ENCODE peak calls at places on chromosomes 5 and 9, in eight cellular contexts. M is sigmoid colon, P is stomach, K is HCT116, E is K562, U is H1, A is SK-N-SH, J is breast epithelium. H is an unnamed sample.

GRCh38 chr9:135828656-135829055 is 78.7 kb downstream of the CAMSAP1 start:
- DNase-seq in M (no peak), P (no peak), K (no peak), E (no peak), U (no peak), A (no peak), J (no peak), H (no peak)

GRCh38 chr9:93198117-93198838 is 14.3 kb downstream of the WNK2 start:
- DNase-seq in M (no peak), P (no peak), K (no peak), E (no peak), U (no peak), A (no peak), J (no peak), H (no peak)

GRCh38 chr5:121783700-121784099 is 68.0 kb upstream of the FTMT start:
- DNase-seq in M (no peak), P (no peak), K (no peak), E (no peak), U (no peak), A (no peak), J (no peak), H (no peak)

GRCh38 chr9:107064378-107064777 is 201.4 kb downstream of the ZNF462 start:
- DNase-seq in M (no peak), P (no peak), K (no peak), E (no peak), U (no peak), A (no peak), J (no peak), H (no peak)

GRCh38 chr5:115377468-115378217 is 81.2 kb upstream of the CCDC112 start:
- DNase-seq in M (no peak), P (no peak), K (peak), E (no peak), U (no peak), A (no peak), J (no peak), H (no peak)

GRCh38 chr9:125911861-125912260 is 164.7 kb downstream of the PBX3 start:
- DNase-seq in M (no peak), P (no peak), K (no peak), E (no peak), U (no peak), A (no peak), J (no peak), H (no peak)

GRCh38 chr9:111525056-111525977 is at the start of gene ZNF483:
- DNase-seq in M (peak), P (peak), K (peak), E (peak), U (peak), A (peak), J (peak), H (peak)

GRCh38 chr9:88852794-88853193 is 138.5 kb upstream of the S1PR3 start:
- DNase-seq in M (no peak), P (no peak), K (peak), E (peak), U (no peak), A (no peak), J (no peak), H (no peak)

GRCh38 chr9:109632817-109633216 is 134.7 kb upstream of the PTPN3 start:
- DNase-seq in M (no peak), P (no peak), K (no peak), E (no peak), U (no peak), A (no peak), J (no peak), H (no peak)

GRCh38 chr9:98360176-98360708 is 104.8 kb upstream of the TBC1D2 start:
- DNase-seq in M (no peak), P (no peak), K (no peak), E (no peak), U (no peak), A (no peak), J (no peak), H (no peak)

GRCh38 chr9:74555015-74555414 is 57.9 kb downstream of the RORB start:
- DNase-seq in M (no peak), P (no peak), K (no peak), E (no peak), U (no peak), A (peak), J (no peak), H (no peak)

GRCh38 chr9:70805953-70806352 is 315.5 kb downstream of the TRPM3 start:
- DNase-seq in M (no peak), P (no peak), K (no peak), E (no peak), U (no peak), A (no peak), J (peak), H (peak)

GRCh38 chr9:19969721-19970120 is 180.9 kb upstream of the SLC24A2 start:
- DNase-seq in M (no peak), P (no peak), K (no peak), E (no peak), U (no peak), A (no peak), J (no peak), H (no peak)

GRCh38 chr9:19965336-19965735 is 176.5 kb upstream of the SLC24A2 start:
- DNase-seq in M (no peak), P (no peak), K (no peak), E (no peak), U (no peak), A (no peak), J (no peak), H (no peak)

DNA sequence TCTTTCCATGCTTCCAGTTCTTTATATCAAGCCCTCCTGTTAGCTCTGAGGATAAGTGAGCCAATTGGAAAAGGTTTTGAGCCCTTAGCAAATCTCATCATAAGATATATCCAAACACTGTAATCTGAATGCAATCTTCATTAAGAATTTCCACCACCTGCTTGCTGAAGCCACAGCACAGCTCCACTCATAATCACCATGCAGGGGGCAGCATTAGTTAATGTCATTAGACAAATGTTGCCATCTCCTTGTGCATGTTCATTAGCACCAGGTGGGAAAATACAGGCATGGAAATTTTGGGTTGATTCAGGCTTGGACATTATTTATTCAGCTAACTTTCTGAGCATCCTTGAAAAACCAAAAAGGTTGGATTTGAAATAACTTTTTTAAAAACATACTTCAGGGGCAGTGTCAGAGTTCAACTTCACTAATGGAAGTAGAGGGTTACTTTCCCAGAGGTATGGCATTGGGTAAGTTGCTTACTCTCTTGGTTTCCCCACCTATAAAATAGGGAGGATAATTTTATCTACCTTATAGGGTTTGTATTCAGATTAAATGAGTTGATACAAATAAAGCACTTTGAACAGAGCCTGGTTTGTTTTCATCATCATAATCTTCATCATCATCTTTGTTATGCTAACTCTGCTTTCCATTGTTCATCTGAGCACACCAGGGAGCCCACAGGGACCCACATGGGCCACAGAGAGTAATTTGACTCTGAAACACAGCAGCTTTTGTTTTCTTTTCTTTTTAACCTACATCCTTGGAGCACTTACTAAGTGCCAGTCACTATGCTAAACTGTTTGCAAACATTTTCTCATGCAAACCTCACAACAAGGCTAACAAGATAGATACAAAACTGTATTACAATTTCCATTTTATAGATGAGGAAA is 179.0 kb upstream of the SLC24A2 start:
- DNase-seq in M (no peak), P (no peak), K (no peak), E (no peak), U (peak), A (no peak), J (no peak), H (no peak)
- TF ChIP-seq CTCF in M (no peak), P (no peak), K (no peak), E (no peak), U (no peak), A (no peak), J (no peak), H (no peak)

DNA sequence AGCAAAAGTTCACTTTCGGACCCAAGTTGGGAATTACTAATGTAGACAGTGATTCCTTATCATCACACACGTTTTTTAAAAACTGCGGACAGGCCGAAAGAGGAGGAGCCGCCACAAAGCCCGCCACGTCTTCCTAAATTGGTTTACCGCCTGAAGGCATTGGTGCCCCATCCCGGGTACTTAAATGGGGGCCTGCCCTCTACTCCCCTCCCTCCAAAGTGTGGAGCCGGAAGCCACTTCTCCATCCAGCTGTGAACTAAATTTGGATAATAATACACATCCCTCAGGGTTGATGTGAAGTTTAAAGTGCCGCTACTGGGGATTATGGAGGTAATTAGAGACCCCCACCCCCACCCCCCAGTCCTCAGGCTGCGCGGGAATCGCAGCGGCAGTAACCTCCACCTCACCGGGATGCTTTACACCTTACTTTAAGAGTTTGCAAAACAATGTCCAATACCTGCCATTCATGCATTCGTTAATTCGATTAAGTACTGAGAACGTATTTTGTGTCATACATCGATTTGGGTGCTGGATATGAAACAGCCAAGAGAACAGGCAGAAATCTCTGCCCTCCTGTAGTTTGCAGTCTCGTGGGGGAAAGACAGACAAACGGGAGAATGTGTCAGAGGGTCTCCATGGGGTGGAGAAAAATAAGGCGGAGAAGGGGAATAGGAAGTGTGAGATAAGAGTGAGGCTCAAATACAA is 959 bp upstream of the MACROH2A1 start:
- DNase-seq in M (no peak), P (no peak), K (no peak), E (no peak), U (peak), A (peak), J (no peak), H (no peak)
- H3K4me3 ChIP-seq in M (peak), P (peak), K (peak), E (peak), U (peak), A (peak), J (peak), H (peak)

GRCh38 chr9:134029248-134030226 is 4.3 kb downstream of the BRD3OS start:
- DNase-seq in M (peak), P (no peak), K (no peak), E (no peak), U (no peak), A (peak), J (no peak), H (no peak)

GRCh38 chr9:134026981-134027380 is 1.7 kb downstream of the BRD3OS start:
- DNase-seq in M (no peak), P (no peak), K (no peak), E (no peak), U (no peak), A (no peak), J (no peak), H (no peak)

GRCh38 chr9:134028575-134029247 is 3.4 kb downstream of the BRD3OS start:
- DNase-seq in M (peak), P (no peak), K (no peak), E (no peak), U (no peak), A (no peak), J (no peak), H (no peak)

GRCh38 chr9:134027561-134027960 is 2.3 kb downstream of the BRD3OS start:
- DNase-seq in M (no peak), P (no peak), K (no peak), E (no peak), U (no peak), A (peak), J (no peak), H (no peak)

DNA sequence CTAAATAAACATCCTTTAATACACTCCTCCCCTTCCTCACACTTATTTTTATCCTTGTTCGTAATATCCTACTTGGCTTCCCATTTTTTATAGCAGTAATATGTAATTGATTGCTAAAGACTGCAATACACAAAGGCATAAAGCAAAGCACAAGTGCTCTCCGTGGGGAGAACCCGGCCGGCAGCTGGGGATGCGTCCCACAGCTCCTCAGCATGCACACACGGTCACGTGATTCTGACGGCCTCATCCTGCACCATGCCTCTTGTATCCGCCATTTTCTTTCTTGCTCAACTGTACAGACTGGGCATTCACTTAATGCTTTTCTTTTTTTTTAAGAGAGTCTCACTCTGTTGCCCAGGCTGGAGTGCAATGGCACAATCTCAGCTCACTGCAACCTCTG is 2.8 kb downstream of the BRD3OS start:
- DNase-seq in M (peak), P (no peak), K (no peak), E (no peak), U (no peak), A (no peak), J (no peak), H (no peak)
- TF ChIP-seq POLR2AphosphoS5 in M (no peak), P (no peak), K (no peak), E (no peak), U (no peak), A (no peak), J (no peak), H (no peak)

DNA sequence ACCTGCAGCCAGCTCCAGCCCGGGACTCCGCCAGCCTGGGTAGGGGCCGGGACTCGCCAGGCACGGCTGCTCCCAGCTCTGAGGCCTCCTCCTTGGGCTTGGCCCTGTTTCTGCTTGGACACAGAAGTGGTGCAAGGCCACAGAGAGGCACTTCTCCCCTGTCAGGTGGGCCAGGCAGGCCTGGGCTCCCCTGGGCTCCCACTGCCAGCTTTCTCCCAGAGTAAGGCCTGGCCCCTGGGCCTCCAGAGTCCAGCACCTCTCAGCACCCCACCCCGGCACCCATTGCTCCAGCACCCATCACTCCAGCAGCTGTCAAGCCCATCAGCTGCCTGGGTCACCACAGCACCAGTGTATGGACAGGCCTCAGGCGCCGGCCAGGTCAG is 71.1 kb upstream of the LRRTM2 start:
- DNase-seq in M (peak), P (no peak), K (no peak), E (no peak), U (no peak), A (peak), J (no peak), H (no peak)
- TF ChIP-seq CTCF in M (no peak), P (no peak), K (no peak), E (no peak), U (no peak), A (no peak), J (no peak), H (no peak)

DNA sequence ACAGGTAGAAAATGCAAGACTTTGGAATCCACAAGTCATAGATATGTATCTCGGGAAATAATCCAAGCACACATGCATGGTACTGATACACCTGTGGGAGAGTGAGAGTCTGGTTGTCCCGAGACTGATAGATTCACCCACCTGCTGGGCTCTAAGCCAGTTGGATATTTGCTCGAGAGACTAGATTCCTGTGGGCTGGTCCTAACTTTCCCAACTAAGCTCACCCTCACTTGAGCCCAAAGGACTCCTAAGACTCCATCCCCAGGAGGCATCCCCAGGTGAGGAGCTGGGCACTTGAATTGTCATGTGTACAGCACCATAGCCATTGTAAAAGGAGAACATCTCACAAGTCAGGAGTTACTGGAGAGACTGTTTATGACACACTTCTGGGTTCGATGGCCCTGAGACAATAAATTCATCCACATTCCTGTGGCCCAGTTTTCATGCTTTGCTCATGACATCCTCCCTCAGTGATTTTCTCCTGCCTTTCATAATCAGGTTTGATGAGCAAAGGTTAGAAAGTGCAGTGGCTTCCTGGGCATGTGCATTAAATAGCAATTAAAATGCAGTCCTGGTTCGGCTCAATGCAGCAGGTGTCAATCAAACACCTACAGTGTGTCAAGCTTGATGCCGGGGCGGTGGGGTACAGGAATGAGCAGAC is 18.1 kb downstream of the SLC1A1 start:
- DNase-seq in M (no peak), P (no peak), K (no peak), E (no peak), U (no peak), A (no peak), J (peak), H (no peak)
- H3K4me3 ChIP-seq in M (no peak), P (no peak), K (no peak), E (no peak), U (no peak), A (no peak), J (no peak), H (no peak)

DNA sequence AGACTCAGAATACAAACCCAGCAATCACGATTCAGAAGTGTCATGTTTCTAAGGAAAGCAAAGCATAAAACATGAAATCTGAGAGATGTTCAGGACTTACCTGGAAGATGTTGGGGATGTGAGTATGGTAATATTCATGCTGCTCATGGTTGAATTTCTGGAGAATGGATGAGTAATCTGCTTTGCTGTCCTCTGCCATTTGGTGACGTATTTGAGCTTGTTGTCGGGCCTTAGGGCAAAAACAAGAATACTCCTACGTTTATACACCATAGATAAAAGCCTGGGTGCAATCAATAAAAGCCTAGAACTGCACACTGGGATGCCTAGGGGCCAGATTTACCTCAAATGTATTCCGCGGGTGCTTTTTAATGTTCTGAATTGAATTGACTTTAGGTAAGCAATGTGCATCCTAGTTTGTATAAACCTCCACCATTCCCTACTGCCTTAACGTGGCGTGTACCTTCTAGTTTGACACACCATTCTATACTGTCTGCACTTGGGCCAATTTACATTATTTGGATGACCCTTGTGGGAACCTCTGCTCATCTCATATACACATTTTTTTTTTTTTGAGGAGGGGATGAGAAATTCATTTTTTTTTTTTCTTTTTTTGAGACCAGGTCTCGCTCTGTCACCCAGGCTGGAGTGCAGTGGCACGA is 94.3 kb downstream of the USP20 start:
- DNase-seq in M (no peak), P (no peak), K (no peak), E (no peak), U (no peak), A (no peak), J (no peak), H (no peak)
- TF ChIP-seq POLR2AphosphoS5 in M (no peak), P (no peak), K (no peak), E (no peak), U (no peak), A (no peak), J (no peak), H (no peak)

H was measured in prostate gland.